ENCODE peak calls at places on chromosomes 13 and 19, in four cellular contexts. One of them, this sample, is unnamed.
A peak's percentile ranks its signal among the peaks of the same experiment; 100 is the strongest.

GRCh38 chr19:6038634-6039405 is 60.9 kb upstream of the RANBP3 start:
- DNase-seq in GM23338: no peak
- DNase-seq in tibial nerve: no peak
- DNase-seq in ascending aorta: no peak
- DNase-seq in this sample: no peak

GRCh38 chr19:36257512-36257876 is 42.6 kb downstream of the ZNF146 start:
- DNase-seq in GM23338: peak; percentile 81
- DNase-seq in tibial nerve: no peak
- DNase-seq in ascending aorta: no peak
- DNase-seq in this sample: peak; percentile 44

GRCh38 chr13:98411617-98412310 is 165.1 kb downstream of the STK24 start:
- DNase-seq in GM23338: no peak
- DNase-seq in tibial nerve: no peak
- DNase-seq in ascending aorta: peak; percentile 71
- DNase-seq in this sample: peak; percentile 52

GRCh38 chr13:78098249-78098648 is 179.6 kb upstream of the EDNRB start:
- DNase-seq in GM23338: no peak
- DNase-seq in tibial nerve: no peak
- DNase-seq in ascending aorta: no peak
- DNase-seq in this sample: no peak

GRCh38 chr19:16371540-16371986 is 46.9 kb downstream of the KLF2 start:
- DNase-seq in GM23338: no peak
- DNase-seq in tibial nerve: no peak
- DNase-seq in ascending aorta: no peak
- DNase-seq in this sample: peak; percentile 54

GRCh38 chr13:55560331-55560730 is 1580.4 kb upstream of the PRR20A start:
- DNase-seq in GM23338: no peak
- DNase-seq in tibial nerve: no peak
- DNase-seq in ascending aorta: no peak
- DNase-seq in this sample: no peak

GRCh38 chr13:95492044-95492801 is 60.3 kb upstream of the CLDN10 start:
- DNase-seq in GM23338: peak; percentile 56
- DNase-seq in tibial nerve: no peak
- DNase-seq in ascending aorta: no peak
- DNase-seq in this sample: no peak

GRCh38 chr19:10740798-10741197 is 22.9 kb downstream of the DNM2 start:
- DNase-seq in GM23338: no peak
- DNase-seq in tibial nerve: no peak
- DNase-seq in ascending aorta: no peak
- DNase-seq in this sample: no peak

GRCh38 chr19:10230155-10230903 is 802 bp downstream of the S1PR2 start:
- DNase-seq in GM23338: peak; percentile 87
- DNase-seq in tibial nerve: peak; percentile 40
- DNase-seq in ascending aorta: peak; percentile 75
- DNase-seq in this sample: peak; percentile 65

GRCh38 chr19:47404334-47405196 is 14.8 kb downstream of the MEIS3 start:
- DNase-seq in GM23338: no peak
- DNase-seq in tibial nerve: no peak
- DNase-seq in ascending aorta: no peak
- DNase-seq in this sample: no peak

GRCh38 chr13:100725472-100725871 is 50.9 kb upstream of the TMTC4 start:
- DNase-seq in GM23338: no peak
- DNase-seq in tibial nerve: no peak
- DNase-seq in ascending aorta: no peak
- DNase-seq in this sample: no peak

GRCh38 chr19:12668937-12669271 is 2.3 kb downstream of the WDR83 start:
- DNase-seq in GM23338: peak; percentile 74
- DNase-seq in tibial nerve: peak; percentile 35
- DNase-seq in ascending aorta: peak; percentile 79
- DNase-seq in this sample: peak; percentile 85

GRCh38 chr13:51286135-51287002 is 53.1 kb upstream of the SERPINE3 start:
- DNase-seq in GM23338: peak; percentile 91
- DNase-seq in tibial nerve: peak; percentile 74
- DNase-seq in ascending aorta: peak; percentile 87
- DNase-seq in this sample: peak; percentile 93

DNA sequence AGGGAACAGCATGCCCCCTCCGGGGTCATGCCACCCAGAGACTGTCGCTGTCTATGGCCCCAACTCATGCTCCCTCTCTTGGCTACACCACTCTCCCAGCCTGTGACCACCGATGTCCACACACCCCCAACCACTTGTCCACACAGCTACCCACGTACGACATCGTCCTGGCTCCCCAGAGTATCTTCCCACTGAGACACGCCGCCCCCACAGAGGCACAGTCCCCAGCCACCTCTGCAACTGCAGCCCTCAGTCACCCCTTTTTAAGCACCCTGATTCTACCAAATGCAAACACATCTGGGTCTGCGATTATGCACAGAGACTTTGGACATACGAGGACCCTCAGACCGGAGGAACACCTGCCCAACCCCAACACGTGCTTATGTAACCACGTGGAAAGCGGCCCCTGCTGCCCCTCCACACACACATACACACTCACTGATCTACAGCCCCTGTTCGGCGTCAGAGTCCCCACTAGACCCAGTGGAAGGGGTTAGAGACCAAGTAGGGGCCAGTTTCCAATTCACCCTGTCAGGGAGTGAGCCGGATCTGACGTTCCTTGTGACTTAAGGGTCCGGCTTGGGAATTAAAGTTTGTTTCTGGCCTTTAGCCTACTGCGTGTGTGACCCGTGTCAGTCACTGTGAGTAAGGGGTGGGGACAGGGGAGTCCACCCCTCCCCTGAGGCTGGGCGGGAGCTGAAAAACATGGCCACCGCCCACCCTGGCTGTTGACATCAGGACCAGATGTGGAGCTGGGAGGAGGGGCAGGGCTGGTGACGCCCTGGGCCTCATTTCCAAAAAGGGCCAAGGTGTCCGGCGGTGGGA is 11.9 kb upstream of the AXL start:
- DNase-seq in GM23338: peak; percentile 60
- DNase-seq in tibial nerve: peak; percentile 90
- DNase-seq in ascending aorta: peak; percentile 86
- DNase-seq in this sample: no peak
- H3K27ac ChIP-seq in GM23338: peak overlapping the region; percentile 45
- H3K27ac ChIP-seq in tibial nerve: peak overlapping the region; percentile 71
- H3K27ac ChIP-seq in ascending aorta: peak overlapping the region; percentile 70
- H3K27ac ChIP-seq in this sample: peak overlapping the region; percentile 49

DNA sequence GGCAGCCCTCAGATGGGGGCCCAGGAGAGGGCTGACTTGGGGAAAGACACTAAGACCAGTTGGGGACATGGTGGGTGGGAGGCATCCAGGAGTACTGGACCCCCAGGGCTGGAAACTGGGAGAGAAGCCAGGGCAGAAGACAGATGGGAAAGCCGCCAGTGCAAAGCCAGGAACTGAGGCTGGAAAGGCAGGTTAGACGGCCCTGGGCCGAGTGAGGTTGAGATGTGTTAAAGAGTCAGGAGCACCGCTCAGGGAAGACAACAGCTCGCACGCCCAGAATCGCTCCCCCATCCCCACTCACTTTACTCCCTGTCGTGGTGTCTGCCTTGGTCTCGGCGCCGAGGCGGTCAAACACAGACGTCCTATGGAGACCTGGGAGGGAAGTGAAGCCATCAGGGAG is 24.5 kb downstream of the C19orf47 start:
- DNase-seq in GM23338: no peak
- DNase-seq in tibial nerve: no peak
- DNase-seq in ascending aorta: no peak
- DNase-seq in this sample: no peak
- H3K4me3 ChIP-seq in GM23338: no peak overlapping the region
- H3K4me3 ChIP-seq in tibial nerve: no peak overlapping the region
- H3K4me3 ChIP-seq in ascending aorta: no peak overlapping the region
- H3K4me3 ChIP-seq in this sample: no peak overlapping the region

GRCh38 chr13:64997438-64997837 is 2232.7 kb downstream of the PCDH9 start:
- DNase-seq in GM23338: peak; percentile 16
- DNase-seq in tibial nerve: no peak
- DNase-seq in ascending aorta: no peak
- DNase-seq in this sample: no peak
- TF ChIP-seq CTCF in GM23338: peak; percentile 47
- TF ChIP-seq CTCF in tibial nerve: no peak
- TF ChIP-seq CTCF in ascending aorta: no peak
- TF ChIP-seq CTCF in this sample: no peak

DNA sequence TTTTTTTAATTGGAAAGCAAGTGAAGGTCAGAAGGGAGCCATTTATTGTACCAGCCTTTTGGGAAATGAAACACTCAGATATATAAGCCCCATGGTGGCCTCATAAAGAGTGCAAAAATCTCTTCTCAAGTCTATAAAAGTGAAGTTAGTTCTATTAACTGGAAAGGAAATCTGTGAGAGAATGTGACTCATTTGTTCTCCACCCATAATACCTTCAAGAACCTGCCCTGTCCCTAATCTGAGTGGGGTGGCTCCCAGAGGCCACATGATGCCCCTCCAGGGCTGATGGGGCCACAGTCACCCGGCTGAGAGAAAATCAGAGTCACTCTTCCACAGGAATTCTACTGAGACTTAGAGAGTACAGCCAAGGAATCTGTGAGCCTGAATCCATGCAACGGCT is 65.8 kb upstream of the SERP2 start:
- DNase-seq in GM23338: no peak
- DNase-seq in tibial nerve: no peak
- DNase-seq in ascending aorta: peak; percentile 62
- DNase-seq in this sample: no peak
- H3K27ac ChIP-seq in GM23338: no peak overlapping the region
- H3K27ac ChIP-seq in tibial nerve: peak overlapping the region; percentile 88
- H3K27ac ChIP-seq in ascending aorta: peak overlapping the region; percentile 88
- H3K27ac ChIP-seq in this sample: peak overlapping the region; percentile 84

GRCh38 chr19:39499932-39500331 is 1.2 kb downstream of the DLL3 start:
- DNase-seq in GM23338: no peak
- DNase-seq in tibial nerve: no peak
- DNase-seq in ascending aorta: no peak
- DNase-seq in this sample: no peak

GRCh38 chr19:39499082-39499642 is 415 bp downstream of the DLL3 start:
- DNase-seq in GM23338: peak; percentile 65
- DNase-seq in tibial nerve: no peak
- DNase-seq in ascending aorta: no peak
- DNase-seq in this sample: no peak

GRCh38 chr19:39498262-39499081 is at the start of gene DLL3:
- DNase-seq in GM23338: peak; percentile 36
- DNase-seq in tibial nerve: no peak
- DNase-seq in ascending aorta: no peak
- DNase-seq in this sample: no peak

GRCh38 chr19:39496063-39496462 is 2.7 kb upstream of the DLL3 start:
- DNase-seq in GM23338: no peak
- DNase-seq in tibial nerve: no peak
- DNase-seq in ascending aorta: no peak
- DNase-seq in this sample: no peak

DNA sequence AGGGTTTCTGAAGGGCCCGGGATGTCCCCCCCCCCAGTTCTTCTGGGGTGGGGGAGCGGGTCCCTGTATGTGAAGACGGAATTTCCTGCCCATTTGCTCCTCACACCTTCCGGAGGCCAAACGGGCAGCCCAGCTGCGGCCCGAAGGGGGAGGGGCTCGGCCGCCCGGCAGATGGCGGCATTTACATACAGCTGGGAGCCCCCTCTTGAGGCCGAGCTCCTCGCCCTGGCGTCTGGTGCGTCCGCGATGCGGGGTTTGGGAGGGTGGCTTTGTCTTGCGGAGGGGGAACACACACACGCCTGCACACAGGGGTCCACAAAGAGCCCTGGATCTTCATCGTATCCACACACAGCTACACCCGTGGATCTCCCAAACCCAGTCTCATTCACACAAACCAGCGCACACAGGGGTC is 891 bp upstream of the DLL3 start:
- DNase-seq in GM23338: peak; percentile 89
- DNase-seq in tibial nerve: no peak
- DNase-seq in ascending aorta: no peak
- DNase-seq in this sample: no peak
- H3K4me3 ChIP-seq in GM23338: peak overlapping the region; percentile 74
- H3K4me3 ChIP-seq in tibial nerve: no peak overlapping the region
- H3K4me3 ChIP-seq in ascending aorta: peak overlapping the region; percentile 3
- H3K4me3 ChIP-seq in this sample: no peak overlapping the region

This sample was measured in adrenal gland.